ENCODE peak calls at places on chromosomes 6 and 20, in five cellular contexts. One of them, this sample, is unnamed. For H3K4me1, the result is how much of the 10 kb centered on the place peaks cover.

GRCh38 chr6:27049863-27050781 is 197.4 kb upstream of the PRSS16 start:
- DNase-seq in body of pancreas: no peak
- DNase-seq in stomach: no peak
- DNase-seq in psoas muscle: no peak
- DNase-seq in colonic mucosa: no peak
- DNase-seq in this sample: no peak

GRCh38 chr6:48151142-48151541 is 40.1 kb upstream of the PTCHD4 start:
- DNase-seq in body of pancreas: no peak
- DNase-seq in stomach: no peak
- DNase-seq in psoas muscle: no peak
- DNase-seq in colonic mucosa: no peak
- DNase-seq in this sample: no peak

GRCh38 chr20:25551413-25552210 is 33.7 kb downstream of the NINL start:
- DNase-seq in body of pancreas: no peak
- DNase-seq in stomach: no peak
- DNase-seq in psoas muscle: no peak
- DNase-seq in colonic mucosa: no peak
- DNase-seq in this sample: no peak

GRCh38 chr6:103870970-103871369 is 988.7 kb downstream of the HACE1 start:
- DNase-seq in body of pancreas: no peak
- DNase-seq in stomach: no peak
- DNase-seq in psoas muscle: no peak
- DNase-seq in colonic mucosa: no peak
- DNase-seq in this sample: no peak

GRCh38 chr6:149752600-149752999 is 3.1 kb downstream of the PCMT1 start:
- DNase-seq in body of pancreas: no peak
- DNase-seq in stomach: no peak
- DNase-seq in psoas muscle: no peak
- DNase-seq in colonic mucosa: no peak
- DNase-seq in this sample: no peak

GRCh38 chr6:118963003-118963402 is 28.0 kb upstream of the MCM9 start:
- DNase-seq in body of pancreas: no peak
- DNase-seq in stomach: no peak
- DNase-seq in psoas muscle: no peak
- DNase-seq in colonic mucosa: no peak
- DNase-seq in this sample: no peak

GRCh38 chr6:11575408-11576033 is 38.0 kb downstream of the TMEM170B start:
- DNase-seq in body of pancreas: peak
- DNase-seq in stomach: peak
- DNase-seq in psoas muscle: no peak
- DNase-seq in colonic mucosa: peak
- DNase-seq in this sample: peak

GRCh38 chr6:106547053-106547414 is 82.3 kb downstream of the RTN4IP1 start:
- DNase-seq in body of pancreas: no peak
- DNase-seq in stomach: no peak
- DNase-seq in psoas muscle: no peak
- DNase-seq in colonic mucosa: no peak
- DNase-seq in this sample: no peak

GRCh38 chr6:81362246-81362645 is 390.2 kb downstream of the TENT5A start:
- DNase-seq in body of pancreas: no peak
- DNase-seq in stomach: no peak
- DNase-seq in psoas muscle: no peak
- DNase-seq in colonic mucosa: no peak
- DNase-seq in this sample: no peak

GRCh38 chr6:21228411-21228810 is 365.1 kb upstream of the SOX4 start:
- DNase-seq in body of pancreas: no peak
- DNase-seq in stomach: no peak
- DNase-seq in psoas muscle: no peak
- DNase-seq in colonic mucosa: no peak
- DNase-seq in this sample: no peak

GRCh38 chr20:31788578-31788977 is 30.6 kb upstream of the MYLK2 start:
- DNase-seq in body of pancreas: no peak
- DNase-seq in stomach: no peak
- DNase-seq in psoas muscle: peak
- DNase-seq in colonic mucosa: no peak
- DNase-seq in this sample: no peak

GRCh38 chr6:164897523-164898094 is 411.8 kb downstream of the C6orf118 start:
- DNase-seq in body of pancreas: no peak
- DNase-seq in stomach: no peak
- DNase-seq in psoas muscle: no peak
- DNase-seq in colonic mucosa: no peak
- DNase-seq in this sample: no peak

GRCh38 chr20:48783533-48784272 is 44.1 kb downstream of the PREX1 start:
- DNase-seq in body of pancreas: no peak
- DNase-seq in stomach: no peak
- DNase-seq in psoas muscle: no peak
- DNase-seq in colonic mucosa: no peak
- DNase-seq in this sample: no peak

GRCh38 chr6:100426689-100427338 is 37.9 kb downstream of the SIM1 start:
- DNase-seq in body of pancreas: no peak
- DNase-seq in stomach: no peak
- DNase-seq in psoas muscle: no peak
- DNase-seq in colonic mucosa: no peak
- DNase-seq in this sample: no peak

GRCh38 chr6:14763139-14763538 is 482.7 kb upstream of the JARID2 start:
- DNase-seq in body of pancreas: no peak
- DNase-seq in stomach: no peak
- DNase-seq in psoas muscle: no peak
- DNase-seq in colonic mucosa: no peak
- DNase-seq in this sample: no peak

GRCh38 chr20:6765469-6766058 is 1.9 kb upstream of the BMP2 start:
- DNase-seq in body of pancreas: peak
- DNase-seq in stomach: no peak
- DNase-seq in psoas muscle: no peak
- DNase-seq in colonic mucosa: no peak
- DNase-seq in this sample: peak

GRCh38 chr6:135858941-135859340 is 7.4 kb downstream of the PDE7B start:
- DNase-seq in body of pancreas: no peak
- DNase-seq in stomach: no peak
- DNase-seq in psoas muscle: no peak
- DNase-seq in colonic mucosa: no peak
- DNase-seq in this sample: no peak

GRCh38 chr20:61990484-61990883 is 75.2 kb downstream of the TAF4 start:
- DNase-seq in body of pancreas: no peak
- DNase-seq in stomach: no peak
- DNase-seq in psoas muscle: no peak
- DNase-seq in colonic mucosa: no peak
- DNase-seq in this sample: no peak

GRCh38 chr20:61994546-61994945 is 71.1 kb downstream of the TAF4 start:
- DNase-seq in body of pancreas: no peak
- DNase-seq in stomach: no peak
- DNase-seq in psoas muscle: no peak
- DNase-seq in colonic mucosa: no peak
- DNase-seq in this sample: no peak

GRCh38 chr20:61989741-61990140 is 75.9 kb downstream of the TAF4 start:
- DNase-seq in body of pancreas: no peak
- DNase-seq in stomach: no peak
- DNase-seq in psoas muscle: no peak
- DNase-seq in colonic mucosa: no peak
- DNase-seq in this sample: peak

GRCh38 chr20:61991476-61991875 is 74.2 kb downstream of the TAF4 start:
- DNase-seq in body of pancreas: no peak
- DNase-seq in stomach: no peak
- DNase-seq in psoas muscle: no peak
- DNase-seq in colonic mucosa: no peak
- DNase-seq in this sample: no peak

DNA sequence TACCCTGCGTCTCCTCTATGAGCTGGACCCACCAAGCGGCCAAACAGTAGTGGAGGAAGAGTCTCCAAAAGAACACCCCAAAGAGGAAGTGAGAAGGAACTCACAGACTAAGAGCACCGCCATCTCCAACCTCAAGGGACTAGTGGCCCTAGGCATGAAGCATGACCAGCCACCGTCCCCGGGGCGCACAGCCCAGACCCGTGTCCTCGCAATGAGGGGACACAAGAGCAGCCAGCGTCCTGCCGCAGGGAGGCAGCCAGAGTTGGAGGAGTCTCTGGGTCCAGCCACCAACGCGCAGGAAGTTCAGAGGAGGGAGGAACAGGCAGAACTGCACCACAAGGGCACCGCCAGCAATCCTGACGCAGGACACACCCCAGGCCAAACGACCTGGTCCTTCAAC is 72.6 kb downstream of the TAF4 start:
- DNase-seq in body of pancreas: no peak
- DNase-seq in stomach: no peak
- DNase-seq in psoas muscle: no peak
- DNase-seq in colonic mucosa: no peak
- DNase-seq in this sample: no peak
- H3K4me1 ChIP-seq in body of pancreas: under half
- H3K4me1 ChIP-seq in stomach: under half
- H3K4me1 ChIP-seq in psoas muscle: under half
- H3K4me1 ChIP-seq in colonic mucosa: under half
- H3K4me1 ChIP-seq in this sample: under half

GRCh38 chr20:44112456-44112855 is 74.5 kb downstream of the JPH2 start:
- DNase-seq in body of pancreas: no peak
- DNase-seq in stomach: no peak
- DNase-seq in psoas muscle: no peak
- DNase-seq in colonic mucosa: no peak
- DNase-seq in this sample: no peak

GRCh38 chr20:44110816-44111568 is 76.0 kb downstream of the JPH2 start:
- DNase-seq in body of pancreas: no peak
- DNase-seq in stomach: no peak
- DNase-seq in psoas muscle: no peak
- DNase-seq in colonic mucosa: no peak
- DNase-seq in this sample: no peak

GRCh38 chr20:44112889-44113641 is 73.9 kb downstream of the JPH2 start:
- DNase-seq in body of pancreas: no peak
- DNase-seq in stomach: no peak
- DNase-seq in psoas muscle: no peak
- DNase-seq in colonic mucosa: no peak
- DNase-seq in this sample: no peak

GRCh38 chr20:44111712-44112335 is 75.2 kb downstream of the JPH2 start:
- DNase-seq in body of pancreas: no peak
- DNase-seq in stomach: no peak
- DNase-seq in psoas muscle: no peak
- DNase-seq in colonic mucosa: no peak
- DNase-seq in this sample: no peak

GRCh38 chr20:44109951-44110361 is 77.0 kb downstream of the JPH2 start:
- DNase-seq in body of pancreas: no peak
- DNase-seq in stomach: no peak
- DNase-seq in psoas muscle: no peak
- DNase-seq in colonic mucosa: no peak
- DNase-seq in this sample: no peak
- TF ChIP-seq CTCF in body of pancreas: no peak
- TF ChIP-seq CTCF in stomach: peak
- TF ChIP-seq CTCF in psoas muscle: no peak
- TF ChIP-seq CTCF in colonic mucosa: no peak
- TF ChIP-seq CTCF in this sample: no peak

GRCh38 chr6:159232751-159233150 is 63.6 kb downstream of the FNDC1 start:
- DNase-seq in body of pancreas: no peak
- DNase-seq in stomach: no peak
- DNase-seq in psoas muscle: no peak
- DNase-seq in colonic mucosa: no peak
- DNase-seq in this sample: no peak

GRCh38 chr6:159229526-159229925 is 60.3 kb downstream of the FNDC1 start:
- DNase-seq in body of pancreas: no peak
- DNase-seq in stomach: no peak
- DNase-seq in psoas muscle: no peak
- DNase-seq in colonic mucosa: no peak
- DNase-seq in this sample: no peak

GRCh38 chr6:159234102-159234553 is 64.9 kb downstream of the FNDC1 start:
- DNase-seq in body of pancreas: peak
- DNase-seq in stomach: no peak
- DNase-seq in psoas muscle: no peak
- DNase-seq in colonic mucosa: no peak
- DNase-seq in this sample: no peak

GRCh38 chr6:159232106-159232645 is 63.0 kb downstream of the FNDC1 start:
- DNase-seq in body of pancreas: no peak
- DNase-seq in stomach: no peak
- DNase-seq in psoas muscle: no peak
- DNase-seq in colonic mucosa: no peak
- DNase-seq in this sample: no peak

GRCh38 chr6:159233365-159234101 is 64.3 kb downstream of the FNDC1 start:
- DNase-seq in body of pancreas: peak
- DNase-seq in stomach: no peak
- DNase-seq in psoas muscle: no peak
- DNase-seq in colonic mucosa: no peak
- DNase-seq in this sample: no peak
- H3K4me3 ChIP-seq in body of pancreas: peak
- H3K4me3 ChIP-seq in stomach: no peak
- H3K4me3 ChIP-seq in psoas muscle: peak
- H3K4me3 ChIP-seq in colonic mucosa: no peak
- H3K4me3 ChIP-seq in this sample: no peak

DNA sequence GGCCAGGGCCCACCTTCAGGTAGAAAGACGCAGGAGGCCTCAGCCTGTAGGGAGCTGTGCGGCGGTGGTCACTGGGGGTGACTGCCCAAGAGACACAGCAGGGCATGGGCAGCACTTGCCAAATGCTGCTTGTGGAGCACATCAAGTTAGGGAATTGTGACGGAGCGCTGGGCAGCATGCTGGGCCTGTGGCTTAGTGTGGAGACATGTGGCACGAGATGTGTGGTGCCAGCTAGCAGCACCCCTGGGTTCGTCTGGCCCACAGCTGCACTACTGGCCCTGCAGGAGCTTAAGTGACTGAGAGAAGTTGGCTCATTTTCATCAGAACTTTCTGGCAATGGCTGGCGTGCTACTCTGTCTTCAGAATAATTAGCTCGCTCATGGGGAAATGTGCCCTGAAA is 213.1 kb upstream of the SYNDIG1 start:
- DNase-seq in body of pancreas: no peak
- DNase-seq in stomach: no peak
- DNase-seq in psoas muscle: no peak
- DNase-seq in colonic mucosa: no peak
- DNase-seq in this sample: no peak
- H3K4me1 ChIP-seq in body of pancreas: under half
- H3K4me1 ChIP-seq in stomach: under half
- H3K4me1 ChIP-seq in psoas muscle: under half
- H3K4me1 ChIP-seq in colonic mucosa: under half
- H3K4me1 ChIP-seq in this sample: under half

GRCh38 chr6:54993948-54994347 is 147.4 kb downstream of the FAM83B start:
- DNase-seq in body of pancreas: no peak
- DNase-seq in stomach: no peak
- DNase-seq in psoas muscle: no peak
- DNase-seq in colonic mucosa: no peak
- DNase-seq in this sample: no peak

GRCh38 chr6:54993294-54993693 is 146.7 kb downstream of the FAM83B start:
- DNase-seq in body of pancreas: no peak
- DNase-seq in stomach: no peak
- DNase-seq in psoas muscle: no peak
- DNase-seq in colonic mucosa: no peak
- DNase-seq in this sample: no peak

GRCh38 chr6:54990001-54990400 is 143.4 kb downstream of the FAM83B start:
- DNase-seq in body of pancreas: no peak
- DNase-seq in stomach: no peak
- DNase-seq in psoas muscle: no peak
- DNase-seq in colonic mucosa: no peak
- DNase-seq in this sample: no peak

GRCh38 chr6:54991761-54992330 is 145.3 kb downstream of the FAM83B start:
- DNase-seq in body of pancreas: no peak
- DNase-seq in stomach: no peak
- DNase-seq in psoas muscle: no peak
- DNase-seq in colonic mucosa: no peak
- DNase-seq in this sample: no peak

GRCh38 chr6:54992789-54993188 is 146.2 kb downstream of the FAM83B start:
- DNase-seq in body of pancreas: no peak
- DNase-seq in stomach: no peak
- DNase-seq in psoas muscle: no peak
- DNase-seq in colonic mucosa: no peak
- DNase-seq in this sample: no peak
- TF ChIP-seq CTCF in body of pancreas: peak
- TF ChIP-seq CTCF in stomach: no peak
- TF ChIP-seq CTCF in psoas muscle: no peak
- TF ChIP-seq CTCF in colonic mucosa: no peak
- TF ChIP-seq CTCF in this sample: no peak

GRCh38 chr6:125251516-125252229 is 50.1 kb downstream of the HDDC2 start:
- DNase-seq in body of pancreas: no peak
- DNase-seq in stomach: no peak
- DNase-seq in psoas muscle: no peak
- DNase-seq in colonic mucosa: no peak
- DNase-seq in this sample: no peak
- H3K4me3 ChIP-seq in body of pancreas: no peak
- H3K4me3 ChIP-seq in stomach: no peak
- H3K4me3 ChIP-seq in psoas muscle: no peak
- H3K4me3 ChIP-seq in colonic mucosa: no peak
- H3K4me3 ChIP-seq in this sample: no peak

This sample was measured in mucosa of descending colon.